ENCODE peak calls at places on chromosomes 11 and 22, in eight cellular contexts. F, X, M, Z, I, W, Y and L are unnamed samples.

GRCh38 chr22:17235861-17236260 is 16.6 kb upstream of the ADA2 start:
- DNase-seq in F (no peak), X (no peak), M (no peak), Z (no peak), I (no peak), W (no peak), Y (no peak), L (no peak)

GRCh38 chr11:120168108-120168959 is 30.4 kb upstream of the TRIM29 start:
- DNase-seq in F (peak; percentile 6), X (no peak), M (no peak), Z (no peak), I (peak; percentile 4), W (no peak), Y (no peak), L (no peak)

GRCh38 chr22:32823024-32823730 is 21.7 kb downstream of the TIMP3 start:
- DNase-seq in F (peak; percentile 58), X (peak; percentile 68), M (peak; percentile 73), Z (peak; percentile 54), I (no peak), W (peak; percentile 85), Y (no peak), L (no peak)

GRCh38 chr22:46065733-46066454 is 84.4 kb upstream of the PPARA start:
- DNase-seq in F (no peak), X (no peak), M (no peak), Z (no peak), I (no peak), W (no peak), Y (no peak), L (no peak)

GRCh38 chr22:37818397-37819099 is 4.6 kb upstream of the GALR3 start:
- DNase-seq in F (no peak), X (peak; percentile 65), M (peak; percentile 57), Z (peak; percentile 70), I (no peak), W (peak; percentile 78), Y (peak; percentile 90), L (peak; percentile 59)

GRCh38 chr11:119759747-119760412 is 30.9 kb upstream of the NECTIN1 start:
- DNase-seq in F (no peak), X (no peak), M (no peak), Z (no peak), I (no peak), W (no peak), Y (no peak), L (no peak)

GRCh38 chr11:87290304-87290922 is 252.7 kb downstream of the TMEM135 start:
- DNase-seq in F (peak; percentile 72), X (peak; percentile 79), M (peak; percentile 81), Z (peak; percentile 11), I (no peak), W (peak; percentile 76), Y (no peak), L (no peak)

GRCh38 chr11:8196749-8197148 is 27.9 kb upstream of the RIC3 start:
- DNase-seq in F (no peak), X (no peak), M (no peak), Z (no peak), I (no peak), W (no peak), Y (no peak), L (no peak)

GRCh38 chr22:46110215-46110614 is 40.1 kb upstream of the PPARA start:
- DNase-seq in F (peak; percentile 35), X (no peak), M (peak; percentile 58), Z (no peak), I (no peak), W (no peak), Y (no peak), L (no peak)

GRCh38 chr22:23363683-23364082 is 183.4 kb downstream of the BCR start:
- DNase-seq in F (no peak), X (no peak), M (peak; percentile 33), Z (no peak), I (no peak), W (no peak), Y (no peak), L (no peak)

GRCh38 chr22:23365961-23366360 is 185.7 kb downstream of the BCR start:
- DNase-seq in F (no peak), X (no peak), M (no peak), Z (no peak), I (no peak), W (no peak), Y (no peak), L (no peak)

GRCh38 chr22:23364389-23364788 is 184.1 kb downstream of the BCR start:
- DNase-seq in F (no peak), X (no peak), M (no peak), Z (no peak), I (no peak), W (no peak), Y (no peak), L (no peak)

GRCh38 chr22:23369054-23369685 is 188.9 kb downstream of the BCR start:
- DNase-seq in F (no peak), X (no peak), M (no peak), Z (no peak), I (no peak), W (no peak), Y (no peak), L (no peak)

GRCh38 chr22:23365524-23365923 is 185.2 kb downstream of the BCR start:
- DNase-seq in F (no peak), X (no peak), M (no peak), Z (no peak), I (no peak), W (no peak), Y (no peak), L (no peak)
- TF ChIP-seq CTCF in F (no peak), X (no peak), M (no peak), Z (no peak), I (no peak), W (no peak), Y (no peak), L (no peak)

GRCh38 chr11:125943661-125944349 is 2.0 kb upstream of the VSIG10L2 start:
- DNase-seq in F (no peak), X (no peak), M (no peak), Z (no peak), I (no peak), W (no peak), Y (no peak), L (no peak)

GRCh38 chr11:125941606-125942275 is 4.1 kb upstream of the VSIG10L2 start:
- DNase-seq in F (peak; percentile 57), X (peak; percentile 48), M (peak; percentile 58), Z (peak; percentile 73), I (peak; percentile 47), W (peak; percentile 80), Y (peak; percentile 87), L (no peak)

GRCh38 chr11:125941241-125941605 is 4.6 kb upstream of the VSIG10L2 start:
- DNase-seq in F (no peak), X (no peak), M (no peak), Z (no peak), I (no peak), W (no peak), Y (no peak), L (no peak)

GRCh38 chr11:125942771-125943428 is 2.9 kb upstream of the VSIG10L2 start:
- DNase-seq in F (no peak), X (no peak), M (no peak), Z (no peak), I (no peak), W (no peak), Y (no peak), L (no peak)

DNA sequence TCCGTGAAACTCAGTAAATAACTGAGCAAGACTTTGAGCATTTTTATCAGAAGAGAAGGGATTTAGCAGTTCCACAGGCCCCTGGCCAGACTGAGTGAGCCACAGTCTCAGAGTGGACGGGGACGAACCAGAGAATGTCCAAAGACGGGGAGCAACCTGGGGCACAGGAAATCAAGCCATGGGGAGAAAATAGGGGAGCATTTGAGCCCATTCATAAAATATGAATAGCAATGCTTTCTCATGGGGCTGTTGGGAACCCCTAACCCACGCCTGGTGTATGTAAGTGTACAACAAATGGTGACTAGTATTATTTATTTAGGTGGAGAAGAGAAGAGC is 3.6 kb upstream of the VSIG10L2 start:
- DNase-seq in F (no peak), X (no peak), M (no peak), Z (no peak), I (no peak), W (no peak), Y (no peak), L (no peak)
- TF ChIP-seq CTCF in F (no peak), X (no peak), M (no peak), Z (no peak), I (no peak), W (no peak), Y (no peak), L (no peak)

DNA sequence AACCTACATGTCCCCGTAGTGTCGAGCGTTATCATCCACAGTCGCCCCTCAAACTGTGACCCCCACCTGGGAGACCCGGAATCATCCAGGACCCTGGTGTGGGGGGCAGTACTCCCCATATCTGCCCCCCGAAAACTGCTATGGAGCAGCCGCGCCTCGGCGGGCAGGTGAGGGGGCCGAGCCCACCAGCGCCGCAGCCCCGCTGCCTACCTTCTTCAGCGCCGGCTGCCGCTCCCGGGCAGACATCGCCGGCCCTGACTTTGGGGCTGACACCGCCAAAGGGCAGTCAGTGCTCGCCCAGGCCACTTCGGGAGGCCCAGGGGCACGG is 825 bp downstream of the ARHGAP20 start:
- DNase-seq in F (no peak), X (no peak), M (no peak), Z (no peak), I (no peak), W (no peak), Y (no peak), L (no peak)
- TF ChIP-seq CTCF in F (no peak), X (no peak), M (no peak), Z (no peak), I (no peak), W (no peak), Y (no peak), L (no peak)

GRCh38 chr22:24707477-24707816 is 67.1 kb downstream of the PIWIL3 start:
- DNase-seq in F (peak; percentile 72), X (no peak), M (no peak), Z (no peak), I (no peak), W (peak; percentile 40), Y (no peak), L (no peak)
- TF ChIP-seq CTCF in F (no peak), X (no peak), M (peak; percentile 38), Z (no peak), I (no peak), W (peak; percentile 5), Y (no peak), L (no peak)